ENCODE peak calls at places on chromosomes 2 and 18, in eight cellular contexts. E is HuH-7; V is stimulated activated CD8-positive, alpha-beta memory T cell treated with anti-CD3 and anti-CD28 coated beads, Interleukin-15, amount 100 ng/mL, for 48 hours; B is ELR; P is GM13976; Y is MCF 10A; Q is stimulated activated naive CD8-positive, alpha-beta T cell treated with anti-CD3 and anti-CD28 coated beads, Interleukin-15, amount 100 ng/mL, for 72 hours; R is skeletal muscle cell. J is an unnamed sample.

GRCh38 chr2:68831688-68832087 is 39.5 kb downstream of the BMP10 start:
- DNase-seq in Q (no peak), R (no peak), V (no peak), B (peak; percentile 52), E (no peak), Y (no peak), P (no peak), J (no peak)

GRCh38 chr2:205892141-205893064 is 193.6 kb downstream of the INO80D start:
- DNase-seq in Y (peak; percentile 77), Q (no peak), B (no peak), P (no peak), E (no peak), R (no peak), V (no peak), J (peak; percentile 6)

GRCh38 chr2:190984595-190984994 is 29.4 kb downstream of the STAT1 start:
- DNase-seq in V (no peak), R (no peak), Q (no peak), Y (peak; percentile 83), P (no peak), E (no peak), B (peak; percentile 69), J (no peak)

GRCh38 chr2:64204006-64204632 is 59.9 kb upstream of the PELI1 start:
- DNase-seq in E (no peak), R (no peak), P (peak; percentile 75), Q (peak; percentile 32), V (no peak), Y (peak; percentile 18), B (peak; percentile 31), J (no peak)

GRCh38 chr2:29011650-29012060 is 30.6 kb downstream of the TOGARAM2 start:
- DNase-seq in V (peak; percentile 36), E (no peak), Q (peak; percentile 54), P (no peak), Y (no peak), B (no peak), R (peak; percentile 54), J (peak; percentile 85)

GRCh38 chr2:174951746-174952145 is 53.4 kb downstream of the CHN1 start:
- DNase-seq in B (peak; percentile 62), E (no peak), V (no peak), R (no peak), Y (peak; percentile 18), Q (no peak), P (no peak), J (no peak)

GRCh38 chr2:233807215-233807865 is 29.2 kb downstream of the MROH2A start:
- DNase-seq in R (no peak), Y (peak; percentile 9), Q (no peak), P (no peak), E (no peak), B (no peak), V (no peak), J (no peak)

GRCh38 chr2:100580474-100581264 is 17.9 kb downstream of the PDCL3 start:
- DNase-seq in P (peak; percentile 66), E (no peak), Y (no peak), Q (peak; percentile 49), B (no peak), R (no peak), V (no peak), J (no peak)

GRCh38 chr2:136505462-136505861 is 259.9 kb upstream of the THSD7B start:
- DNase-seq in P (no peak), E (no peak), V (no peak), R (no peak), B (no peak), Y (no peak), Q (no peak), J (no peak)

GRCh38 chr2:201452058-201452736 is 657 bp downstream of the STRADB start:
- DNase-seq in V (no peak), B (peak; percentile 44), E (no peak), P (no peak), Y (no peak), Q (no peak), R (no peak), J (no peak)

GRCh38 chr2:121427187-121427689 is 103.4 kb upstream of the RNU4ATAC start:
- DNase-seq in P (no peak), Y (peak; percentile 46), B (no peak), V (no peak), R (no peak), E (no peak), Q (no peak), J (no peak)

GRCh38 chr2:240234503-240234951 is 94.1 kb upstream of the OTOS start:
- DNase-seq in R (no peak), E (no peak), Q (no peak), B (peak; percentile 27), Y (no peak), V (no peak), P (no peak), J (no peak)

GRCh38 chr18:3451989-3452749 is 2.2 kb downstream of the TGIF1 start:
- DNase-seq in Y (peak; percentile 61), E (no peak), V (no peak), B (peak; percentile 68), P (no peak), Q (peak; percentile 46), R (no peak), J (peak; percentile 9)

GRCh38 chr2:9403924-9404323 is 19.4 kb downstream of the ITGB1BP1 start:
- DNase-seq in E (no peak), P (no peak), Q (no peak), V (no peak), Y (no peak), B (peak; percentile 51), R (peak; percentile 27), J (no peak)

GRCh38 chr2:201891676-201892075 is 85.3 kb downstream of the CDK15 start:
- DNase-seq in Q (no peak), R (no peak), V (no peak), P (no peak), B (no peak), E (no peak), Y (no peak), J (no peak)

GRCh38 chr2:207317358-207317984 is 151.7 kb upstream of the KLF7 start:
- DNase-seq in R (peak; percentile 69), B (peak; percentile 39), V (no peak), E (no peak), P (no peak), Y (peak; percentile 89), Q (no peak), J (no peak)

GRCh38 chr18:2909431-2910140 is 62.8 kb downstream of the EMILIN2 start:
- DNase-seq in V (no peak), B (no peak), P (no peak), E (no peak), Y (no peak), R (no peak), Q (no peak), J (no peak)

GRCh38 chr2:169462896-169463695 is 16.2 kb upstream of the BBS5 start:
- DNase-seq in V (no peak), Q (no peak), B (peak; percentile 87), P (no peak), R (peak; percentile 64), Y (peak; percentile 63), E (no peak), J (no peak)

GRCh38 chr2:223180463-223180862 is 128.5 kb downstream of the KCNE4 start:
- DNase-seq in P (no peak), B (no peak), Y (no peak), E (no peak), Q (no peak), V (no peak), R (no peak), J (no peak)

GRCh38 chr2:153519260-153519875 is 40.8 kb upstream of the RPRM start:
- DNase-seq in P (peak; percentile 36), E (peak; percentile 34), B (peak; percentile 49), Y (peak; percentile 70), Q (peak; percentile 20), V (no peak), R (no peak), J (peak; percentile 4)

J was measured in NCI-H524.